ENCODE peak calls at places on chromosomes 12 and 14, in eight cellular contexts. D, U, S, L, A, J, R and N are unnamed samples.

GRCh38 chr14:24398943-24399801 is at the start of gene NYNRIN:
- DNase-seq in D (peak; percentile 63), U (no peak), S (peak; percentile 79), L (no peak), A (peak; percentile 50), J (peak; percentile 53), R (peak; percentile 51), N (peak; percentile 64)

GRCh38 chr14:31510222-31510621 is 22.4 kb upstream of the GPR33 start:
- DNase-seq in D (no peak), U (peak; percentile 58), S (no peak), L (no peak), A (no peak), J (no peak), R (no peak), N (no peak)

GRCh38 chr12:40054554-40055226 is 51.2 kb downstream of the SLC2A13 start:
- DNase-seq in D (no peak), U (peak; percentile 61), S (peak; percentile 60), L (peak; percentile 90), A (peak; percentile 69), J (no peak), R (peak; percentile 47), N (no peak)

GRCh38 chr12:124592050-124592449 is 24.6 kb upstream of the NCOR2 start:
- DNase-seq in D (no peak), U (peak; percentile 82), S (no peak), L (peak; percentile 39), A (no peak), J (no peak), R (no peak), N (no peak)

GRCh38 chr14:68951051-68951797 is 27.9 kb downstream of the ACTN1 start:
- DNase-seq in D (peak; percentile 82), U (peak; percentile 100), S (peak; percentile 93), L (peak; percentile 95), A (peak; percentile 94), J (peak; percentile 41), R (no peak), N (peak; percentile 85)

GRCh38 chr14:59427653-59428578 is 37.3 kb downstream of the GPR135 start:
- DNase-seq in D (no peak), U (no peak), S (peak; percentile 87), L (peak; percentile 76), A (peak; percentile 51), J (peak; percentile 33), R (no peak), N (no peak)

GRCh38 chr12:34376133-34376799 is 354.0 kb downstream of the ALG10 start:
- DNase-seq in D (no peak), U (peak; percentile 4), S (no peak), L (no peak), A (no peak), J (no peak), R (no peak), N (no peak)

GRCh38 chr12:21598651-21599050 is 6.0 kb downstream of the GYS2 start:
- DNase-seq in D (no peak), U (no peak), S (no peak), L (no peak), A (no peak), J (no peak), R (no peak), N (no peak)

GRCh38 chr14:76267322-76268012 is 108.5 kb upstream of the ESRRB start:
- DNase-seq in D (peak; percentile 59), U (no peak), S (peak; percentile 79), L (peak; percentile 19), A (peak; percentile 37), J (peak; percentile 58), R (peak; percentile 75), N (peak; percentile 60)

GRCh38 chr12:76042147-76042546 is 10.6 kb upstream of the PHLDA1 start:
- DNase-seq in D (no peak), U (no peak), S (no peak), L (no peak), A (no peak), J (no peak), R (no peak), N (no peak)

GRCh38 chr14:35405304-35405996 is 901 bp upstream of the NFKBIA start:
- DNase-seq in D (peak; percentile 66), U (no peak), S (peak; percentile 42), L (no peak), A (peak; percentile 70), J (peak; percentile 56), R (no peak), N (peak; percentile 56)

GRCh38 chr14:105065280-105066228 is at the start of gene GPR132:
- DNase-seq in D (peak; percentile 76), U (peak; percentile 58), S (peak; percentile 68), L (no peak), A (no peak), J (peak; percentile 52), R (no peak), N (peak; percentile 46)

GRCh38 chr12:120905856-120906384 is 1.8 kb upstream of the SPPL3 start:
- DNase-seq in D (no peak), U (no peak), S (no peak), L (no peak), A (no peak), J (no peak), R (no peak), N (no peak)

GRCh38 chr14:75559451-75560187 is 18.8 kb upstream of the FLVCR2 start:
- DNase-seq in D (peak; percentile 73), U (peak; percentile 80), S (no peak), L (no peak), A (no peak), J (peak; percentile 72), R (no peak), N (no peak)

GRCh38 chr14:39731912-39732311 is 299.7 kb upstream of the FBXO33 start:
- DNase-seq in D (no peak), U (peak; percentile 21), S (no peak), L (no peak), A (no peak), J (no peak), R (no peak), N (no peak)

GRCh38 chr12:115457798-115458197 is 773.8 kb upstream of the TBX3 start:
- DNase-seq in D (no peak), U (no peak), S (no peak), L (no peak), A (no peak), J (no peak), R (no peak), N (no peak)

GRCh38 chr12:100163416-100164152 is 20.9 kb upstream of the BLTP3B start:
- DNase-seq in D (peak; percentile 83), U (peak; percentile 89), S (peak; percentile 91), L (peak; percentile 9), A (peak; percentile 67), J (peak; percentile 84), R (peak; percentile 73), N (peak; percentile 89)
- TF ChIP-seq CTCF in D (peak; percentile 29), U (peak; percentile 39), S (peak; percentile 17), L (no peak), A (peak; percentile 24), J (no peak), R (no peak), N (no peak)

DNA sequence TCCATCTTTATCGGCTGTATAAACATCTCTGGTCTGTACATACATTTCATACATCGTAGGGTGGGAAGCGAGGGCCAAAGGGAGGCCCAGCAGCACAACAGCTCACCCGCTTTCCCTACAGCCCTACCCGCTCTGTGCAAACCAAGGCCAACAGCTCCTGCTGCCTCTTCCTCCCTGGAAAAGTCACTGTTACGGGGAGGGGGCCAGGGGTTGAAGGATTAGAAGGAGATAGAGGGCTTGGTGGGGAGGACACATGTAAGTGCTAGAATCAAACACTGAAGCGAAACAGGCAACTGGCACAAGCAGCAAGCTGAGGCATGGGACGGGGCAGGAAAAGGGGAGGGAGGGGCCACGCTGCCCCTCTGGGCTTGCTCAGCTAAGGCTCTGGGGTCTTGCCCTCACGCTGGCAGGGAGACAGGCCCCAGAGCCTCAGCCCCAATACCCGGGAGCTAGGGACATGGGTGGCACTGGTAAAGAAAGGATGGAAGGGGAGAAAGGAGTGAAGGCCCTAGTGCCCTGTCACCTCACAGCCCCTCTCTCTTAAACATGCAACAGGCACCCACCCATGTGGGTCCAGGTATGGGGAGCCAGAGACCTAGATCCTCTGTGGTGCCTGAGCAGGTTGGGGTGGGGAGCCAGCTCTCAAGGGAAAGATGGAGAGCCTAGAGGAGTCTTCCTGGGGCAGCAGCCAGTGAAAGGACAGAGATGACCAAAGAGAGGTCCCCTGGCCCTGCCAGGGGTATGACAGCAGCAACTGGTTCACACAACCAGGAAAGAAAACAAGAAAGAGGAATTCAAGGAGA is 14.4 kb downstream of the SPRYD3 start:
- DNase-seq in D (no peak), U (no peak), S (peak; percentile 28), L (no peak), A (peak; percentile 43), J (no peak), R (no peak), N (no peak)
- H3K27ac ChIP-seq in D (peak overlapping the region; percentile 24), U (no peak overlapping the region), S (peak overlapping the region; percentile 67), L (peak overlapping the region; percentile 46), A (peak overlapping the region; percentile 99), J (peak overlapping the region; percentile 71), R (peak overlapping the region; percentile 78), N (no peak overlapping the region)

GRCh38 chr12:24379038-24379437 is 429.6 kb upstream of the SOX5 start:
- DNase-seq in D (no peak), U (no peak), S (no peak), L (no peak), A (no peak), J (no peak), R (no peak), N (no peak)
- H3K4me3 ChIP-seq in D (no peak overlapping the region), U (no peak overlapping the region), S (no peak overlapping the region), L (no peak overlapping the region), A (no peak overlapping the region), J (no peak overlapping the region), R (no peak overlapping the region), N (no peak overlapping the region)

DNA sequence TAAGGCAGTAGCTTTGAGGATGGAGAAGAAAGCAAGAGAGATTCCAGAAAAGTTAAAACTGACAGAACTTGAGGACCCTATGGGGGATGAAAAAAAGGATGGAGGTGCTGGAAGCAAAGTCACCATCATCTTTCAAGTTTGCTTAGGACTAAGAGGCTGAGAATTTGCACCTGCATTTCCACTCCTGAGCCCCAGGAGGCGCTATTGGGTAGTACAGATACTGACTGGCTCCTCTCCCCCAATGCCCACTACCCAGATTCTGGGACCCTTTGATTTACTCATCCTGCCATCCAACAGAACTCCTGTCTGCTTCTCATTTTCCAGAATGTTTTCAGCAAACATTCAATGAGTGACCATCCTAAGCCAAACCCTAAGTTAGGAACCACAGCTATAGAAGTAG is 34.0 kb upstream of the CMKLR1 start:
- DNase-seq in D (no peak), U (peak; percentile 19), S (no peak), L (no peak), A (no peak), J (no peak), R (no peak), N (no peak)
- TF ChIP-seq CTCF in D (no peak), U (peak; percentile 60), S (no peak), L (peak; percentile 41), A (no peak), J (no peak), R (no peak), N (no peak)

DNA sequence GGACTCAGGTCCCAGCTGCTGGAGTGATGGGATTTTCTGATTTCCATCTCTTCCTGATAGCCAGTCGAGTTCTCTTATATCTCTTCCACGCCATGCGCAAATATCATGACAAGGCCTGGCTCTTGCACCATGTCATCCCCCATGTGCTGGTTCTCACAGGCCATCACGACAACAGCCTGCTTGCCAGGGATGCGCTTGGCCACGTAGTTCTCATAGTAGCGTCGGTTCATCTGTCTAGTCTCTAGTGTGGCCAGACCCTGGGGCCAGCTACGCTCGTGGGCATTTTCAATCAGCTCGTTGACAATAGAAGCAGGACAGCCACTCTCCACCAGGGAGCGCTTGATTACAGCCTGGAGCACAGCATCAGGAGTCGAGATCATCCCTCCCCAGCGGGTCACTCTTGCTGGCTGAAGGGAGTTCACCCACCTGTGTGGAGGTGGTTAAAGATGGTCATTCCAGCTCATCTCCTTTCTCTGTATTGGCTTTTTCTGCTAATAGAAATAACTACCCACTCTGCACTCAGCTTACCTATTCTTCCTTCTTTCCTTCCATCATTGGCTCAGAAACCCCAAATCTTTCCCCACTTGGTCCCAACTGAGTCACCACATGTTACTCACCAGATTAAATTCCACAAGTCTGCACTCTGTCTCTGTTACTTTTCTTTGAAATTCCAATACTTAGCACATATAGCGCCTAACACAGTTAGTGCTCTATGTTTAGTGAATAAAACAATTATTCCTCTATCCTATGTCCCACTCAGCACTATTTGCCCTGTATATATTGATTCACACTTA is 15.2 kb downstream of the RNF41 start:
- DNase-seq in D (no peak), U (peak; percentile 64), S (peak; percentile 57), L (peak; percentile 62), A (peak; percentile 57), J (peak; percentile 40), R (no peak), N (peak; percentile 77)
- H3K27ac ChIP-seq in D (no peak overlapping the region), U (no peak overlapping the region), S (no peak overlapping the region), L (no peak overlapping the region), A (peak overlapping the region; percentile 12), J (no peak overlapping the region), R (no peak overlapping the region), N (no peak overlapping the region)